ENCODE peak calls at places on chromosomes 3 and 15, in five cellular contexts. One of them, this sample, is unnamed.

GRCh38 chr3:53721187-53721946 is 124.9 kb downstream of the CHDH start:
- DNase-seq in stomach: no peak
- DNase-seq in spleen: no peak
- DNase-seq in esophagus muscularis mucosa: no peak
- DNase-seq in GM23338: peak; percentile 43
- DNase-seq in this sample: no peak

GRCh38 chr15:71333839-71334238 is 218.6 kb downstream of the THSD4 start:
- DNase-seq in stomach: no peak
- DNase-seq in esophagus muscularis mucosa: no peak
- DNase-seq in spleen: no peak
- DNase-seq in GM23338: no peak
- DNase-seq in this sample: no peak

GRCh38 chr3:181327349-181327748 is 337.8 kb upstream of the DNAJC19 start:
- DNase-seq in GM23338: peak; percentile 22
- DNase-seq in esophagus muscularis mucosa: no peak
- DNase-seq in stomach: no peak
- DNase-seq in spleen: no peak
- DNase-seq in this sample: no peak

GRCh38 chr15:90087454-90088154 is 14.7 kb downstream of the IDH2 start:
- DNase-seq in GM23338: peak; percentile 58
- DNase-seq in esophagus muscularis mucosa: no peak
- DNase-seq in stomach: no peak
- DNase-seq in spleen: no peak
- DNase-seq in this sample: no peak

GRCh38 chr15:59687831-59688230 is 1.3 kb downstream of the BNIP2 start:
- DNase-seq in GM23338: no peak
- DNase-seq in stomach: no peak
- DNase-seq in esophagus muscularis mucosa: no peak
- DNase-seq in spleen: no peak
- DNase-seq in this sample: no peak

GRCh38 chr3:181752202-181752671 is 40.5 kb downstream of the SOX2 start:
- DNase-seq in stomach: no peak
- DNase-seq in GM23338: no peak
- DNase-seq in spleen: no peak
- DNase-seq in esophagus muscularis mucosa: no peak
- DNase-seq in this sample: no peak

GRCh38 chr3:149959443-149959842 is 11.3 kb downstream of the PFN2 start:
- DNase-seq in esophagus muscularis mucosa: no peak
- DNase-seq in spleen: no peak
- DNase-seq in stomach: no peak
- DNase-seq in GM23338: no peak
- DNase-seq in this sample: no peak

GRCh38 chr15:69784808-69785550 is 312.7 kb downstream of the TLE3 start:
- DNase-seq in GM23338: no peak
- DNase-seq in spleen: peak; percentile 20
- DNase-seq in esophagus muscularis mucosa: peak; percentile 72
- DNase-seq in stomach: no peak
- DNase-seq in this sample: no peak

GRCh38 chr3:123267821-123268220 is 66.1 kb downstream of the SEC22A start:
- DNase-seq in spleen: no peak
- DNase-seq in esophagus muscularis mucosa: no peak
- DNase-seq in GM23338: peak; percentile 34
- DNase-seq in stomach: no peak
- DNase-seq in this sample: no peak

DNA sequence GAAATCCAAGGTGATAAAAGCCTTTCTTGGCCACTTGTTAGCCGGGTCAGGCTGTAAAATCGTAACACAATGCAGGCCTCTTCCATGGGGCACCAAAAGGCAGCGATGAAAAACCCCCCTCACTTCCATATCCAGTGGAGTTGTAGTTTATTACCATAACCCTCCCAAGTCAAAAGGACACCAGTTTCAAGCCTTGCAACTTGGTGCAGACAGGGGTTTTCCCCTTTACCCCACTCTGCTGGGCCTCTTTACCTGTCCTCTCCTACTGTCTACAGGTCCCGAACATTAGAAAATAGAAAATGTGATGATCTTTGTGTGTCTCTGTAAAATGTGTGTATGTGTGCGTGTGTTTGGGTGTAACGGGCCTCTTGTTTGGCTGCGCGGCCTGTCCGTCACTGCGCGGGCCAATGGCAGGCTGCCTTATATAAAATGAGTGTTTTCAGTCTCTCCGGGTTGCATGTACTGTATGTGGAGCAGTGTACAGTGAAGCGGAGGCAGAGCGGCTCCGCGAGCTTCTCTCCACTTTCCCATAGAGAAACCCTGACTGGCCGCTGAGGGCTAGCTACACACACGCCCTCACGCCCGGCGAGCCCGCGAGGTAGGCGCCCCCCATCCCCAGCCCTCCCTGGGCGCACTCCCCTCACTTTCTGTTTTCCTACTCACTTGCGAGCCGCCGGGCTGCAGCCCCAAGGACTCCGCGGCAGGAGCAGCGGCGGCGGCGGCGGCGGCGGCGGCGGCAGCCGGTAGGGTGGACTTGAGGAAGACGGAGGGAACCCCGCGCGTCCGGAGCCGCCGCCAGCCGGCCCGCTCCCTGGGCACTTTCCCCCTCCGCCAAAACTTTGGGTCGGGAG is at the start of gene BBX:
- DNase-seq in GM23338: peak; percentile 87
- DNase-seq in esophagus muscularis mucosa: peak; percentile 99
- DNase-seq in spleen: peak; percentile 94
- DNase-seq in stomach: peak; percentile 96
- DNase-seq in this sample: peak; percentile 96
- TF ChIP-seq POLR2AphosphoS5 in GM23338: peak; percentile 55
- TF ChIP-seq POLR2AphosphoS5 in esophagus muscularis mucosa: peak; percentile 93
- TF ChIP-seq POLR2AphosphoS5 in spleen: peak; percentile 91
- TF ChIP-seq POLR2AphosphoS5 in stomach: peak; percentile 82
- TF ChIP-seq POLR2AphosphoS5 in this sample: peak; percentile 97

GRCh38 chr15:36481156-36481555 is 98.3 kb upstream of the CDIN1 start:
- DNase-seq in spleen: no peak
- DNase-seq in esophagus muscularis mucosa: no peak
- DNase-seq in GM23338: no peak
- DNase-seq in stomach: no peak
- DNase-seq in this sample: no peak

GRCh38 chr15:36479200-36479896 is 100.1 kb upstream of the CDIN1 start:
- DNase-seq in spleen: no peak
- DNase-seq in GM23338: peak; percentile 55
- DNase-seq in esophagus muscularis mucosa: no peak
- DNase-seq in stomach: no peak
- DNase-seq in this sample: no peak

GRCh38 chr15:36478561-36478960 is 100.9 kb upstream of the CDIN1 start:
- DNase-seq in spleen: no peak
- DNase-seq in esophagus muscularis mucosa: no peak
- DNase-seq in stomach: no peak
- DNase-seq in GM23338: no peak
- DNase-seq in this sample: no peak

GRCh38 chr15:36484038-36484778 is 95.2 kb upstream of the CDIN1 start:
- DNase-seq in stomach: no peak
- DNase-seq in GM23338: no peak
- DNase-seq in spleen: no peak
- DNase-seq in esophagus muscularis mucosa: no peak
- DNase-seq in this sample: no peak

GRCh38 chr15:36483409-36483808 is 96.0 kb upstream of the CDIN1 start:
- DNase-seq in GM23338: no peak
- DNase-seq in spleen: no peak
- DNase-seq in esophagus muscularis mucosa: no peak
- DNase-seq in stomach: no peak
- DNase-seq in this sample: no peak
- H3K27ac ChIP-seq in GM23338: no peak overlapping the region
- H3K27ac ChIP-seq in spleen: no peak overlapping the region
- H3K27ac ChIP-seq in esophagus muscularis mucosa: no peak overlapping the region
- H3K27ac ChIP-seq in stomach: no peak overlapping the region
- H3K27ac ChIP-seq in this sample: no peak overlapping the region

GRCh38 chr15:44728576-44729393 is 7.5 kb upstream of the TRIM69 start:
- DNase-seq in spleen: peak; percentile 98
- DNase-seq in esophagus muscularis mucosa: peak; percentile 99
- DNase-seq in GM23338: peak; percentile 98
- DNase-seq in stomach: peak; percentile 95
- DNase-seq in this sample: peak; percentile 95

GRCh38 chr15:44727462-44728231 is 8.7 kb upstream of the TRIM69 start:
- DNase-seq in GM23338: no peak
- DNase-seq in esophagus muscularis mucosa: no peak
- DNase-seq in stomach: no peak
- DNase-seq in spleen: no peak
- DNase-seq in this sample: no peak

GRCh38 chr15:44726136-44726535 is 10.2 kb upstream of the TRIM69 start:
- DNase-seq in esophagus muscularis mucosa: no peak
- DNase-seq in GM23338: no peak
- DNase-seq in spleen: no peak
- DNase-seq in stomach: no peak
- DNase-seq in this sample: no peak

GRCh38 chr15:44726568-44727461 is 9.5 kb upstream of the TRIM69 start:
- DNase-seq in stomach: peak; percentile 49
- DNase-seq in esophagus muscularis mucosa: no peak
- DNase-seq in spleen: no peak
- DNase-seq in GM23338: peak; percentile 54
- DNase-seq in this sample: peak; percentile 33

DNA sequence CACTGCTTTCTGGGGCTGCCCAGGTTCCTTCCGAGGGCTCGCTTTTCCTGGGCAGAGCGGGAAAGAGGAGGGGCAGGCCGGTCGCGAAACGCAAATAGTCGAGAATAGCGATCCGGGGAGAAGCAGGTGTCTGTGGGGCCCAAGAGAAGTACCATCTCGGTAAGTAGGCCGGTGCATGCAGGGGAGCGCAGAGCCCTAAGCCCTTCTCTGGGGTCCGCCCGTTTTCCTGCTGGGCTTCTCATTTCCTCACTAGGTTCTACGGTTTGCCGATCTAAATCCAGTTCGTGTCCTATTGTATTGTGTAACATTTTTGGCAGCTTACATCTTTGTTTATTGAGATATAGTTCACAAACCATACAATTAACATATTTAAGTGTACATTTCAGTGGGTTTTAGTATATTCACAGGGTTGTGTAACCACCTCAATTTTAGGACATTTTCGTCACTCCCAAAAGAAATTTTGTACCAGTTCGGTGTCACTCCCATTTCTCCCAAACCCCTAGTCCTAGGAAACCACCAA is 6.9 kb upstream of the TRIM69 start:
- DNase-seq in esophagus muscularis mucosa: no peak
- DNase-seq in GM23338: peak; percentile 60
- DNase-seq in spleen: peak; percentile 89
- DNase-seq in stomach: peak; percentile 50
- DNase-seq in this sample: peak; percentile 35
- TF ChIP-seq POLR2AphosphoS5 in esophagus muscularis mucosa: no peak
- TF ChIP-seq POLR2AphosphoS5 in GM23338: no peak
- TF ChIP-seq POLR2AphosphoS5 in spleen: no peak
- TF ChIP-seq POLR2AphosphoS5 in stomach: no peak
- TF ChIP-seq POLR2AphosphoS5 in this sample: no peak

GRCh38 chr3:146505496-146505895 is 36.1 kb upstream of the PLSCR2 start:
- DNase-seq in GM23338: no peak
- DNase-seq in stomach: no peak
- DNase-seq in spleen: no peak
- DNase-seq in esophagus muscularis mucosa: no peak
- DNase-seq in this sample: no peak

GRCh38 chr3:146504546-146505197 is 35.3 kb upstream of the PLSCR2 start:
- DNase-seq in stomach: no peak
- DNase-seq in spleen: no peak
- DNase-seq in esophagus muscularis mucosa: no peak
- DNase-seq in GM23338: peak; percentile 68
- DNase-seq in this sample: no peak

GRCh38 chr3:146503459-146504202 is 34.3 kb upstream of the PLSCR2 start:
- DNase-seq in esophagus muscularis mucosa: no peak
- DNase-seq in GM23338: peak; percentile 29
- DNase-seq in stomach: no peak
- DNase-seq in spleen: no peak
- DNase-seq in this sample: peak; percentile 37

GRCh38 chr3:146511402-146512134 is 32.8 kb downstream of the PLSCR1 start:
- DNase-seq in esophagus muscularis mucosa: no peak
- DNase-seq in spleen: no peak
- DNase-seq in stomach: no peak
- DNase-seq in GM23338: no peak
- DNase-seq in this sample: no peak

GRCh38 chr3:146507331-146508120 is 36.9 kb downstream of the PLSCR1 start:
- DNase-seq in esophagus muscularis mucosa: no peak
- DNase-seq in GM23338: no peak
- DNase-seq in spleen: no peak
- DNase-seq in stomach: no peak
- DNase-seq in this sample: no peak
- H3K27ac ChIP-seq in esophagus muscularis mucosa: peak overlapping the region; percentile 8
- H3K27ac ChIP-seq in GM23338: no peak overlapping the region
- H3K27ac ChIP-seq in spleen: peak overlapping the region; percentile 53
- H3K27ac ChIP-seq in stomach: peak overlapping the region; percentile 52
- H3K27ac ChIP-seq in this sample: no peak overlapping the region

DNA sequence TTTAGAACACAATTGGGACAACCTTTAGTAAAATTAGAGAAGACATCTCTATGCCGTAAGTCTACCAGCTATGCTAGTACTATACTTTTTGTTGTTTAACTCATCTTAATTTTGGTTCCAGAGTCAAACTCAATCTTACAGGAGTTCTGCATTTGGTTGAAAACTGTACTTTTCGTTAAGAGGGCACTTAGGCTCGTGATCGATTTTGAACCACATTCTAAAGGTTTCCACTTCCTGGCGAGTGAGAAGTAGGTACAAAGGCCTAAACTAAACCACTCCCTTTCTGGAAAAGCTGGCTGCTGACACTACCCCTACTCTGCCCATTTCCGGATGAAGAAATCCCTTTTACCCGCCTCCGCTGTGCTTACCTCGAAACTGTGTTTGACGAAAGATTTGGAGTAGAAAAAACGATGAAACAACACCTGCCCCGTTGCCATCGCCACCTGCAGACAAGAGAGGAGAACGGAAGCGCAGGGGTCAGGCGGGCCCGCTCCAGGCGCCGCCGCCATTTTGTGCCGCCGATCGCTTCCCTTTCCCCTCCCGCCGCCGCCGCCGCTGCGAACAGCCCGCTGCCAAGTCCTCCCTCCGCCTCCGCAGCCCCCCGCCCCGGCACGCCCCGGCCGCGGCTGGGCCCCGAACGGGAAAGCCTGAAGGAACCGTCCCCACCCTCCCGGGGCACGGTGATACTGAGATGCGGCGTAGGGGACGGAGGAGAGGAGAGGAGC is 748 bp downstream of the CCNL1 start:
- DNase-seq in stomach: peak; percentile 64
- DNase-seq in spleen: peak; percentile 96
- DNase-seq in GM23338: peak; percentile 82
- DNase-seq in esophagus muscularis mucosa: no peak
- DNase-seq in this sample: peak; percentile 51
- TF ChIP-seq POLR2AphosphoS5 in stomach: no peak
- TF ChIP-seq POLR2AphosphoS5 in spleen: peak; percentile 49
- TF ChIP-seq POLR2AphosphoS5 in GM23338: no peak
- TF ChIP-seq POLR2AphosphoS5 in esophagus muscularis mucosa: no peak
- TF ChIP-seq POLR2AphosphoS5 in this sample: no peak

This sample was measured in prostate gland.